ENCODE peak calls at places on chromosomes 6 and 20, in eight cellular contexts. W, T, I, E, Q, R, A and B are unnamed samples.

GRCh38 chr6:36340341-36340670 is 3.6 kb upstream of the BNIP5 start:
- DNase-seq in W (no peak), T (no peak), I (no peak), E (no peak), Q (no peak), R (no peak), A (no peak), B (no peak)

GRCh38 chr20:35257175-35257909 is 20.6 kb downstream of the MMP24OS start:
- DNase-seq in W (no peak), T (no peak), I (no peak), E (no peak), Q (peak), R (no peak), A (no peak), B (no peak)

GRCh38 chr20:60138263-60139127 is 180.3 kb downstream of the CDH26 start:
- DNase-seq in W (no peak), T (no peak), I (no peak), E (no peak), Q (no peak), R (peak), A (no peak), B (no peak)

GRCh38 chr6:80504882-80505281 is 398.4 kb downstream of the BCKDHB start:
- DNase-seq in W (no peak), T (no peak), I (no peak), E (no peak), Q (no peak), R (no peak), A (no peak), B (no peak)

GRCh38 chr6:150143521-150144293 is 863 bp downstream of the PPP1R14C start:
- DNase-seq in W (no peak), T (no peak), I (peak), E (no peak), Q (no peak), R (peak), A (no peak), B (no peak)

GRCh38 chr20:13567663-13568062 is 71.1 kb downstream of the TASP1 start:
- DNase-seq in W (no peak), T (no peak), I (no peak), E (no peak), Q (peak), R (no peak), A (no peak), B (no peak)

GRCh38 chr6:121521164-121521555 is 85.7 kb downstream of the GJA1 start:
- DNase-seq in W (no peak), T (no peak), I (no peak), E (no peak), Q (no peak), R (no peak), A (no peak), B (no peak)

GRCh38 chr20:20450461-20451027 is 82.6 kb downstream of the INSM1 start:
- DNase-seq in W (peak), T (no peak), I (no peak), E (no peak), Q (peak), R (no peak), A (no peak), B (no peak)

GRCh38 chr6:75723382-75723781 is 25.7 kb upstream of the MYO6 start:
- DNase-seq in W (no peak), T (no peak), I (no peak), E (no peak), Q (no peak), R (no peak), A (no peak), B (no peak)

GRCh38 chr6:14037402-14038277 is 79.9 kb upstream of the CD83 start:
- DNase-seq in W (no peak), T (no peak), I (no peak), E (no peak), Q (no peak), R (no peak), A (no peak), B (no peak)

GRCh38 chr6:169991031-169991390 is 239.6 kb downstream of the ERMARD start:
- DNase-seq in W (no peak), T (no peak), I (no peak), E (no peak), Q (no peak), R (no peak), A (no peak), B (no peak)

GRCh38 chr6:90712165-90712564 is 125.3 kb upstream of the MAP3K7 start:
- DNase-seq in W (no peak), T (no peak), I (no peak), E (no peak), Q (no peak), R (no peak), A (no peak), B (no peak)
- TF ChIP-seq POLR2AphosphoS5 in W (no peak), T (no peak), I (no peak), E (no peak), Q (no peak), R (no peak), A (no peak), B (no peak)

GRCh38 chr6:31822038-31822821 is 5.3 kb upstream of the HSPA1B start:
- DNase-seq in W (peak), T (no peak), I (peak), E (peak), Q (peak), R (peak), A (no peak), B (no peak)

GRCh38 chr6:31827286-31828079 is at the start of gene HSPA1B:
- DNase-seq in W (peak), T (peak), I (peak), E (peak), Q (peak), R (peak), A (peak), B (peak)

GRCh38 chr6:31826793-31827285 is 699 bp upstream of the HSPA1B start:
- DNase-seq in W (no peak), T (no peak), I (peak), E (no peak), Q (no peak), R (peak), A (no peak), B (no peak)

GRCh38 chr6:31821301-31822037 is 6.1 kb upstream of the HSPA1B start:
- DNase-seq in W (peak), T (no peak), I (peak), E (no peak), Q (peak), R (peak), A (no peak), B (no peak)

DNA sequence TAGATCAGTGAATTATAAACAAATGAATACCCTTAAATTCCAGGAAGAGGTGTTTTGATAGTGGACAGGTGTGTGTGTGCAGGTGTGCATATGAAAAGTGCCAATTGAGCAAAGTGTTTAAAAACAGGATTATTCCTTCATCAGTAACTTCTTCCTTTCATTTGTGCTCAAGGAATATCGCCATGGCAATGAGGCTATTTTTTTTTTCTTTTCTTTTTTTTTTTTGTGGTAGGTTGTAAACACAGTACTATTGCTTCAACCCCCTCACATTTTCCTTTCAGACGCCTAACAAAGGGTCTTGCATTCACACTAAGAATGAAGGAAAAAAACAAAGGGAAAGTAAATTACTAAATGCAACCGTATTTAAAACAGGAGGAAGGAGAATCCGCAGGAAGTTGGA is 2.0 kb upstream of the HSPA1B start:
- DNase-seq in W (no peak), T (no peak), I (no peak), E (no peak), Q (no peak), R (no peak), A (no peak), B (no peak)
- H3K9ac ChIP-seq in W (no peak), T (peak), I (no peak), E (no peak), Q (no peak), R (no peak), A (no peak), B (no peak)

GRCh38 chr20:63978319-63979220 is 872 bp downstream of the SAMD10 start:
- DNase-seq in W (peak), T (no peak), I (peak), E (peak), Q (peak), R (peak), A (no peak), B (no peak)
- TF ChIP-seq POLR2AphosphoS5 in W (peak), T (peak), I (no peak), E (no peak), Q (peak), R (no peak), A (peak), B (peak)

GRCh38 chr6:152461556-152461955 is 175.6 kb downstream of the SYNE1 start:
- DNase-seq in W (no peak), T (no peak), I (no peak), E (no peak), Q (peak), R (no peak), A (no peak), B (no peak)

GRCh38 chr6:152463183-152463582 is 174.0 kb downstream of the SYNE1 start:
- DNase-seq in W (no peak), T (no peak), I (no peak), E (no peak), Q (no peak), R (no peak), A (no peak), B (no peak)

GRCh38 chr6:152459245-152459644 is 177.9 kb downstream of the SYNE1 start:
- DNase-seq in W (no peak), T (no peak), I (no peak), E (no peak), Q (peak), R (no peak), A (no peak), B (no peak)

GRCh38 chr6:152458648-152459047 is 178.5 kb downstream of the SYNE1 start:
- DNase-seq in W (no peak), T (no peak), I (no peak), E (no peak), Q (peak), R (no peak), A (no peak), B (no peak)

GRCh38 chr6:152462716-152463115 is 174.4 kb downstream of the SYNE1 start:
- DNase-seq in W (no peak), T (no peak), I (no peak), E (no peak), Q (peak), R (no peak), A (no peak), B (no peak)
- H3K9ac ChIP-seq in W (peak), T (no peak), I (no peak), E (no peak), Q (no peak), R (no peak), A (no peak), B (no peak)

GRCh38 chr6:31125162-31125561 is 4.9 kb upstream of the CDSN start:
- DNase-seq in W (no peak), T (no peak), I (no peak), E (no peak), Q (peak), R (no peak), A (no peak), B (no peak)
- TF ChIP-seq POLR2AphosphoS5 in W (no peak), T (peak), I (no peak), E (no peak), Q (peak), R (no peak), A (no peak), B (no peak)

GRCh38 chr20:46400253-46400652 is 6.2 kb downstream of the ELMO2 start:
- DNase-seq in W (no peak), T (no peak), I (no peak), E (no peak), Q (peak), R (no peak), A (no peak), B (no peak)
- H3K9ac ChIP-seq in W (no peak), T (no peak), I (no peak), E (no peak), Q (no peak), R (no peak), A (no peak), B (no peak)